ENCODE peak calls at places on chromosome 6, in seven cellular contexts. O is A549, J is psoas muscle, S is Panc1, U is cardiac fibroblast, B is kidney, E is WTC11. K is an unnamed sample.

GRCh38 chr6:7496266-7496875 is 45.1 kb upstream of the DSP start:
- DNase-seq in O (no peak), J (no peak), S (no peak), U (no peak), B (no peak), E (no peak), K (no peak)

GRCh38 chr6:144601221-144601620 is 316.1 kb downstream of the UTRN start:
- DNase-seq in O (no peak), J (no peak), S (no peak), U (no peak), B (no peak), E (no peak), K (no peak)

GRCh38 chr6:12000174-12000573 is 11.9 kb upstream of the HIVEP1 start:
- DNase-seq in O (no peak), J (no peak), S (no peak), U (no peak), B (no peak), E (no peak), K (no peak)

GRCh38 chr6:168583126-168583525 is 142.1 kb downstream of the SMOC2 start:
- DNase-seq in O (no peak), J (no peak), S (no peak), U (no peak), B (no peak), E (no peak), K (no peak)

GRCh38 chr6:43831211-43831610 is 61.2 kb downstream of the VEGFA start:
- DNase-seq in O (no peak), J (no peak), S (no peak), U (no peak), B (no peak), E (no peak), K (no peak)

GRCh38 chr6:146410851-146411595 is 132.6 kb upstream of the RAB32 start:
- DNase-seq in O (no peak), J (no peak), S (no peak), U (no peak), B (no peak), E (no peak), K (peak)

GRCh38 chr6:134564705-134565104 is 246.8 kb upstream of the SGK1 start:
- DNase-seq in O (no peak), J (no peak), S (no peak), U (no peak), B (no peak), E (no peak), K (no peak)

GRCh38 chr6:6619415-6619814 is 30.9 kb downstream of the LY86 start:
- DNase-seq in O (no peak), J (no peak), S (no peak), U (no peak), B (no peak), E (no peak), K (no peak)

GRCh38 chr6:134675110-134676038 is 274.5 kb downstream of the ALDH8A1 start:
- DNase-seq in O (no peak), J (no peak), S (no peak), U (no peak), B (no peak), E (no peak), K (no peak)

GRCh38 chr6:20092071-20092566 is 120.2 kb downstream of the MBOAT1 start:
- DNase-seq in O (peak), J (no peak), S (peak), U (peak), B (no peak), E (no peak), K (peak)

GRCh38 chr6:151917531-151918329 is 110.2 kb downstream of the ESR1 start:
- DNase-seq in O (no peak), J (no peak), S (no peak), U (no peak), B (no peak), E (no peak), K (peak)

GRCh38 chr6:136736281-136736960 is 55.9 kb downstream of the MAP3K5 start:
- DNase-seq in O (no peak), J (no peak), S (no peak), U (no peak), B (no peak), E (no peak), K (no peak)

GRCh38 chr6:170253910-170254269 is 37.0 kb downstream of the DLL1 start:
- DNase-seq in O (no peak), J (no peak), S (no peak), U (no peak), B (no peak), E (no peak), K (no peak)

GRCh38 chr6:27159725-27160124 is 87.8 kb upstream of the PRSS16 start:
- DNase-seq in O (no peak), J (no peak), S (no peak), U (no peak), B (no peak), E (no peak), K (no peak)

GRCh38 chr6:52576392-52577021 is 353 bp downstream of the TRAM2 start:
- DNase-seq in O (peak), J (peak), S (no peak), U (peak), B (peak), E (peak), K (peak)

GRCh38 chr6:34332255-34333198 is 59.9 kb downstream of the NUDT3 start:
- DNase-seq in O (no peak), J (no peak), S (no peak), U (no peak), B (no peak), E (no peak), K (no peak)

DNA sequence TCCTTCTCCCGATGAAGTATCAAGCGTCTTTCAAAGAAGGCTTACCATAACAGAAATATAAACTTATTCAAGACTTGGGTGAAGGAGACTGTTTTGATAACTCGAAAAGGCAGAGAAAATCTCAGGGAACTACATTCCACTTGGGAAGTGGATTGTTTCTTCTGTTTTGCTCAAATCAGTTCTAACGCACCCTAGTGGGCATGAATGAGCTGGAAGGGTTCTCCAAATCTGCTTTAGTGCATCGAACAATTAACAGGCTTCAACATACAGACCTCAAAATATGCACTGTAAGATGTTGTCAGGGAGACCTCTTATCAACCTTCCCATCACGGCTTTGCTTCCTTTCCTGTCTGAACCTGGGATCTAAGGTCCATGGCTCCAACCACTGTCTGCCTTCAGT is 392.5 kb downstream of the CD83 start:
- DNase-seq in O (no peak), J (no peak), S (no peak), U (no peak), B (no peak), E (no peak), K (no peak)
- TF ChIP-seq CTCF in O (no peak), J (no peak), S (peak), U (no peak), B (peak), E (no peak), K (no peak)

DNA sequence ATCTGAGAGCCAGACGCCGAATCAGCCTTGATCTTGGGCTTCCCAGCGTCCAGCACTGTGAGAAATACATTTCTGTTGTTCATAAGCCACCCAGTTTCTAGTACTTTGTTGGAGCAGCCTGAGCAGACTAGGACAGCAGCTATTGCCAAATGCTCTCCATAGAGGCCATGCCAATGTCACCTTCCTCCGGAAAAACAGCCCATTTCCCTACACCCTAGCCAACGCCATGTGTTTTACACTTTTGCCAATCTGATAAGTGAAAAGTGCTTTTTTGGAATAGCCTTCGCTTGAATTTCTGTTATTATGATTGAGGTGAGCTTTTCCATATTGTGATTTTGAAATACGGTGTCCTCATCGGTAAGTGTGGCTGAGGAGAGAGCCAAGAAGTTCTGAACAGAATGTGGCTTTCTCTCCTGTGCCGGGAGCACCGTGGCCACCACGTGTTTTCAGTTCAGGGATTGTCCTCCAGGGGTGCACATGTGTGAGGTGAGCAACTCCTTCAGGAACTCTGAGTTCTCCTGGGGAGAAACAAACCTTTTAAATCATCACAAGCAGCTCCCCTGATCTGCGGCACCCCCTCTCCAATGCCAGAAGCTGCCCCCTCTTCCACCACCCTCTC is 35.8 kb downstream of the TAF8 start:
- DNase-seq in O (peak), J (peak), S (no peak), U (no peak), B (no peak), E (peak), K (no peak)
- TF ChIP-seq CTCF in O (no peak), J (no peak), S (no peak), U (peak), B (peak), E (peak), K (no peak)

DNA sequence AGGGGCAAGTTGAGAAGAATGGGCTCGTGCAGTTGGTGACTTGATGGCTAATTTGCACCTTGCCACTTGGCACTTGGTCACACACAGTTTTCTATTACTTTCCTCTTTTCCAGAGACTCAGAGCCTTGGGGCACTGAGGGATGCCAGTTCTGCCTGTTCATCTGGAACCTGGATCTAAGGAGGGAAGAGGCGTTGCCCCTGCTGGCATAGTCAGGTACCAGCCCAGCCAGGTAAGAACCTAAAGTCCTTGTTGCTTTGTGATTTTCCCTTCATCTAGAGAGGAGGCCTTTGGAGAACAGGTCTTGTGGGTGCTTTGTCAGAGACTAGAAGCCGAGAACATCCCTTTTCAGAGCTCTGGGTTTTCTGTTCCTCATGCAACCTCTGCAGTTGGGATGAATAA is 11.3 kb downstream of the SYTL3 start:
- DNase-seq in O (no peak), J (no peak), S (no peak), U (no peak), B (no peak), E (no peak), K (no peak)
- TF ChIP-seq CTCF in O (no peak), J (no peak), S (no peak), U (no peak), B (no peak), E (no peak), K (no peak)

DNA sequence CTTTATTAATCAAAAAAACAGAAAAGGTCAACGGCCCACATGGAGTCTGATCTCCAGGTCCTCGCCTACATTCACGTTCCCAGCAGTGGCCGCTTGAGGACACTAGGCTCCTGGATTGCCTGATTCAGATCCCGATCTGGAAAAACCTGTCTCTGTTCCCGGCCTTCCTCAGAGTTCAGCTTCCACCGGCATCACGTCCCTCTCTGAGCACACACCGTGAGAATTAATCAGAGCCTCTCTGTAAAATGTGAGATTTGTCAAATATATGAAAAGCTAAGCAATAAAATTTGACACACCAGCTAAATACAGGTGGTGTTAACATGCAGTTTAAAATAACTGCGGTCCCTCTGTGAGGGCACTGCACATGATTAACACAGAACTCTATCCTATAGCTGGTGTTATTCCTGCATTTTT is 122.8 kb upstream of the COL21A1 start:
- DNase-seq in O (peak), J (peak), S (peak), U (peak), B (peak), E (peak), K (peak)
- TF ChIP-seq CTCF in O (peak), J (peak), S (peak), U (peak), B (peak), E (no peak), K (peak)

DNA sequence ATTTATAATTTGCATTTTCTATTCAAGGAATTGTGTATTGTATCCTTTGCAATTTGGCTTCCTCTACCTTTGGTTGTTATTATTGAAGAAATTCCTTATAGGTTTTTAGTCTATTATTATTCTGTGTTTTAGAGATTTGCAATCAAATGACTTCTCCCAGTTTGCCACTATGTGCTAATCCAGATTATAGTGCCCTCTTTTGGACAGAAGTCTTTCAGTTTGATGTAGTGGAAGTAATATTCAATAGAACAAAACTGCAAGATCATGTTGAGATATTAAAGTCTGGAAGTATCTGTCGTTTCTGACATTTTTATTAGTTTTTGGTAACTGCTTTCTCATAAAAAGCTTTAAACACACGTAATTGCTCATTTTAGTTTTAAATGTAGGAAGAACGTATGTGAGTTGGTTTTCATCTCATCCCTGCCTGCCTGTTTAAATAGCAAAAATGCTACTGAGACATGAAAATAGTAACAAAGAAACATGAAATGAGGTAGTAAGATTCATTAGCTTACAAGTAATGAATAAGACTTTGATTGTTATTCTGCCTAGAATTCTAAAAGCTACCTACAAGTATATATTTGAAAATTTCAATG is 72.8 kb downstream of the RTN4IP1 start:
- DNase-seq in O (no peak), J (no peak), S (no peak), U (peak), B (no peak), E (no peak), K (no peak)
- TF ChIP-seq CTCF in O (peak), J (peak), S (peak), U (peak), B (peak), E (no peak), K (peak)

K was measured in MCF 10A.